ENCODE peak calls at places on chromosome 17, in nine cellular contexts. X is A549; L is activated effector memory CD4-positive, alpha-beta T cell treated with Interleukin-2 at 50 U/mL for 16 hours; W is PC-9; K is HEK293T; M is stimulated activated CD8-positive, alpha-beta memory T cell treated with anti-CD3 and anti-CD28 coated beads, Interleukin-2, amount 100 ng/mL, for 48 hours; P is heart right ventricle; Y is GM23248; A is lung microvascular endothelial cell. S is an unnamed sample.

GRCh38 chr17:80940171-80941123 is 51.2 kb upstream of the CHMP6 start:
- DNase-seq in X (no peak), L (no peak), W (no peak), K (no peak), M (no peak), P (no peak), Y (no peak), A (no peak), S (no peak)

GRCh38 chr17:40098846-40099626 is 1.4 kb downstream of the NR1D1 start:
- DNase-seq in X (peak), L (peak), W (peak), K (peak), M (peak), P (peak), Y (peak), A (peak), S (peak)

GRCh38 chr17:3636908-3637373 is 381 bp downstream of the CTNS start:
- DNase-seq in X (no peak), L (no peak), W (no peak), K (peak), M (no peak), P (no peak), Y (peak), A (no peak), S (no peak)

GRCh38 chr17:57090560-57091185 is 5.6 kb downstream of the AKAP1 start:
- DNase-seq in X (no peak), L (no peak), W (no peak), K (no peak), M (no peak), P (no peak), Y (peak), A (no peak), S (no peak)

GRCh38 chr17:52759864-52760263 is 601.4 kb upstream of the CA10 start:
- DNase-seq in X (no peak), L (no peak), W (no peak), K (no peak), M (no peak), P (no peak), Y (no peak), A (peak), S (no peak)

GRCh38 chr17:4344926-4345325 is 21.5 kb downstream of the UBE2G1 start:
- DNase-seq in X (no peak), L (no peak), W (no peak), K (no peak), M (no peak), P (no peak), Y (no peak), A (no peak), S (no peak)

GRCh38 chr17:78904371-78904770 is 1.4 kb upstream of the CEP295NL start:
- DNase-seq in X (no peak), L (no peak), W (no peak), K (no peak), M (no peak), P (no peak), Y (no peak), A (no peak), S (no peak)

GRCh38 chr17:77306048-77306789 is 165.4 kb downstream of the SEC14L1 start:
- DNase-seq in X (no peak), L (no peak), W (no peak), K (no peak), M (no peak), P (no peak), Y (no peak), A (no peak), S (no peak)

GRCh38 chr17:10380631-10381408 is 8.0 kb upstream of the MYH13 start:
- DNase-seq in X (no peak), L (no peak), W (no peak), K (no peak), M (no peak), P (no peak), Y (peak), A (no peak), S (no peak)

GRCh38 chr17:81486174-81486810 is 26.3 kb downstream of the ACTG1 start:
- DNase-seq in X (no peak), L (no peak), W (no peak), K (no peak), M (no peak), P (no peak), Y (no peak), A (peak), S (no peak)

GRCh38 chr17:30530346-30531025 is 53.3 kb downstream of the GOSR1 start:
- DNase-seq in X (no peak), L (no peak), W (no peak), K (no peak), M (no peak), P (no peak), Y (peak), A (no peak), S (no peak)

GRCh38 chr17:1414634-1415033 is 14.6 kb upstream of the YWHAE start:
- DNase-seq in X (no peak), L (no peak), W (no peak), K (no peak), M (no peak), P (no peak), Y (no peak), A (no peak), S (no peak)

GRCh38 chr17:59825533-59826316 is 67.0 kb downstream of the TUBD1 start:
- DNase-seq in X (no peak), L (no peak), W (no peak), K (no peak), M (no peak), P (no peak), Y (peak), A (peak), S (no peak)

GRCh38 chr17:60086822-60087591 is 8.3 kb upstream of the HEATR6 start:
- DNase-seq in X (no peak), L (no peak), W (no peak), K (no peak), M (no peak), P (no peak), Y (peak), A (no peak), S (no peak)

GRCh38 chr17:27106347-27106981 is 187.4 kb upstream of the WSB1 start:
- DNase-seq in X (no peak), L (no peak), W (no peak), K (no peak), M (no peak), P (no peak), Y (no peak), A (no peak), S (no peak)

GRCh38 chr17:46976626-46977270 is 2.3 kb downstream of the RPRML start:
- DNase-seq in X (no peak), L (no peak), W (peak), K (peak), M (no peak), P (no peak), Y (no peak), A (no peak), S (peak)

GRCh38 chr17:73592531-73592961 is 51.7 kb downstream of the SDK2 start:
- DNase-seq in X (no peak), L (no peak), W (no peak), K (no peak), M (no peak), P (no peak), Y (no peak), A (no peak), S (no peak)

GRCh38 chr17:81285179-81285878 is 9.8 kb downstream of the SLC38A10 start:
- DNase-seq in X (no peak), L (peak), W (no peak), K (no peak), M (peak), P (peak), Y (no peak), A (peak), S (no peak)

GRCh38 chr17:229130-229944 is 47.9 kb upstream of the DOC2B start:
- DNase-seq in X (no peak), L (no peak), W (no peak), K (no peak), M (no peak), P (no peak), Y (no peak), A (peak), S (no peak)

GRCh38 chr17:40086150-40087044 is 14.0 kb downstream of the NR1D1 start:
- DNase-seq in X (peak), L (no peak), W (no peak), K (peak), M (no peak), P (no peak), Y (peak), A (peak), S (no peak)

GRCh38 chr17:47945529-47946508 is 4.4 kb downstream of the PNPO start:
- DNase-seq in X (no peak), L (no peak), W (no peak), K (no peak), M (no peak), P (no peak), Y (no peak), A (no peak), S (no peak)

GRCh38 chr17:82802141-82802540 is 37.7 kb downstream of the ZNF750 start:
- DNase-seq in X (no peak), L (no peak), W (no peak), K (no peak), M (no peak), P (no peak), Y (peak), A (no peak), S (no peak)

GRCh38 chr17:45306094-45306493 is 10.7 kb downstream of the MAP3K14 start:
- DNase-seq in X (no peak), L (no peak), W (no peak), K (no peak), M (no peak), P (no peak), Y (no peak), A (no peak), S (no peak)

GRCh38 chr17:75521951-75522727 is 3.4 kb upstream of the LLGL2 start:
- DNase-seq in X (no peak), L (no peak), W (no peak), K (no peak), M (no peak), P (no peak), Y (peak), A (no peak), S (no peak)

GRCh38 chr17:78128616-78129384 is at the start of gene TMC6:
- DNase-seq in X (peak), L (peak), W (peak), K (peak), M (no peak), P (no peak), Y (no peak), A (peak), S (peak)

GRCh38 chr17:79788989-79789942 is 7.6 kb downstream of the CBX8 start:
- DNase-seq in X (no peak), L (no peak), W (no peak), K (no peak), M (no peak), P (no peak), Y (no peak), A (no peak), S (no peak)

GRCh38 chr17:10062757-10063385 is 135.5 kb downstream of the GAS7 start:
- DNase-seq in X (no peak), L (no peak), W (no peak), K (no peak), M (no peak), P (no peak), Y (no peak), A (no peak), S (no peak)

GRCh38 chr17:65334391-65334790 is 197.2 kb downstream of the RGS9 start:
- DNase-seq in X (no peak), L (no peak), W (no peak), K (no peak), M (no peak), P (no peak), Y (peak), A (no peak), S (no peak)

GRCh38 chr17:21170829-21171228 is 43.1 kb downstream of the TMEM11 start:
- DNase-seq in X (no peak), L (no peak), W (no peak), K (no peak), M (no peak), P (no peak), Y (no peak), A (no peak), S (no peak)

GRCh38 chr17:81115749-81116464 is 49.4 kb upstream of the PVALEF start:
- DNase-seq in X (no peak), L (no peak), W (no peak), K (no peak), M (no peak), P (peak), Y (no peak), A (no peak), S (no peak)

GRCh38 chr17:40530988-40531971 is 29.9 kb upstream of the TNS4 start:
- DNase-seq in X (no peak), L (peak), W (no peak), K (no peak), M (peak), P (no peak), Y (no peak), A (no peak), S (no peak)

GRCh38 chr17:59331929-59332889 is 754 bp downstream of the YPEL2 start:
- DNase-seq in X (no peak), L (peak), W (peak), K (peak), M (peak), P (peak), Y (peak), A (peak), S (no peak)

GRCh38 chr17:28864991-28865849 is 10.4 kb downstream of the ERAL1 start:
- DNase-seq in X (no peak), L (no peak), W (no peak), K (no peak), M (no peak), P (no peak), Y (no peak), A (peak), S (no peak)

GRCh38 chr17:20999841-21000532 is 42.8 kb downstream of the USP22 start:
- DNase-seq in X (no peak), L (no peak), W (no peak), K (no peak), M (no peak), P (no peak), Y (no peak), A (no peak), S (no peak)

GRCh38 chr17:17757944-17758343 is 76.7 kb downstream of the RAI1 start:
- DNase-seq in X (no peak), L (no peak), W (no peak), K (no peak), M (no peak), P (no peak), Y (no peak), A (no peak), S (no peak)

GRCh38 chr17:28711723-28712036 is at the start of gene PROCA1:
- DNase-seq in X (no peak), L (no peak), W (no peak), K (peak), M (no peak), P (no peak), Y (no peak), A (no peak), S (no peak)

GRCh38 chr17:60901806-60902205 is 224.2 kb downstream of the BCAS3 start:
- DNase-seq in X (no peak), L (no peak), W (no peak), K (no peak), M (no peak), P (no peak), Y (peak), A (no peak), S (no peak)

GRCh38 chr17:18158022-18158600 is 25.5 kb upstream of the ALKBH5 start:
- DNase-seq in X (peak), L (peak), W (peak), K (peak), M (peak), P (peak), Y (peak), A (peak), S (peak)

S was measured in SW480.